ENCODE peak calls at places on chromosomes 4 and X, in four cellular contexts. Y is cardiac muscle cell, I is B cell, C is bronchial epithelial cell. W is an unnamed sample.

GRCh38 chr4:64895031-64895430 is 485.8 kb upstream of the TECRL start:
- DNase-seq in Y (no peak), I (no peak), C (no peak), W (no peak)

GRCh38 chrX:72304877-72305276 is 837 bp downstream of the CITED1 start:
- DNase-seq in I (no peak), Y (peak), C (no peak), W (no peak)

GRCh38 chr4:74632634-74633033 is 161.7 kb downstream of the BTC start:
- DNase-seq in I (no peak), C (peak), Y (no peak), W (no peak)

GRCh38 chr4:2805712-2806391 is 13.0 kb downstream of the SH3BP2 start:
- DNase-seq in C (peak), I (no peak), Y (no peak), W (no peak)

GRCh38 chrX:107738272-107738671 is 37.3 kb downstream of the TSC22D3 start:
- DNase-seq in I (no peak), C (no peak), Y (no peak), W (no peak)

GRCh38 chr4:184801781-184802180 is 24.0 kb downstream of the ACSL1 start:
- DNase-seq in I (no peak), Y (no peak), C (peak), W (no peak)

GRCh38 chr4:176945314-176945713 is 152.6 kb upstream of the VEGFC start:
- DNase-seq in Y (no peak), C (no peak), I (no peak), W (no peak)

GRCh38 chrX:98299785-98300184 is 1416.1 kb downstream of the RPA4 start:
- DNase-seq in I (no peak), Y (no peak), C (peak), W (no peak)

GRCh38 chr4:83234902-83235644 is 49.5 kb downstream of the COQ2 start:
- DNase-seq in I (no peak), Y (no peak), C (peak), W (no peak)

GRCh38 chrX:111386884-111387283 is 25.1 kb downstream of the DCX start:
- DNase-seq in Y (no peak), C (peak), I (no peak), W (no peak)

GRCh38 chrX:120452131-120452530 is 17.0 kb downstream of the LAMP2 start:
- DNase-seq in I (no peak), C (no peak), Y (peak), W (no peak)
- TF ChIP-seq CTCF in I (no peak), C (peak), Y (peak), W (no peak)

GRCh38 chrX:132063862-132064261 is 40.8 kb downstream of the STK26 start:
- DNase-seq in Y (no peak), I (no peak), C (no peak), W (no peak)
- TF ChIP-seq CTCF in Y (no peak), I (no peak), C (no peak), W (no peak)

GRCh38 chr4:55186700-55187099 is 61.3 kb upstream of the KDR start:
- DNase-seq in C (no peak), I (no peak), Y (no peak), W (no peak)
- TF ChIP-seq CTCF in C (no peak), I (no peak), Y (no peak), W (no peak)

GRCh38 chr4:122917731-122918130 is 4.7 kb downstream of the NUDT6 start:
- DNase-seq in C (no peak), Y (no peak), I (no peak), W (no peak)

GRCh38 chr4:122921971-122922876 is at the start of gene NUDT6:
- DNase-seq in Y (peak), I (peak), C (peak), W (peak)

GRCh38 chr4:122921300-122921699 is 1.1 kb downstream of the NUDT6 start:
- DNase-seq in Y (no peak), I (no peak), C (no peak), W (no peak)

GRCh38 chr4:122920473-122920872 is 1.9 kb downstream of the NUDT6 start:
- DNase-seq in Y (no peak), I (no peak), C (no peak), W (no peak)

GRCh38 chr4:122922877-122923511 is 597 bp upstream of the NUDT6 start:
- DNase-seq in I (peak), C (peak), Y (peak), W (peak)
- TF ChIP-seq CTCF in I (no peak), C (no peak), Y (no peak), W (no peak)

DNA sequence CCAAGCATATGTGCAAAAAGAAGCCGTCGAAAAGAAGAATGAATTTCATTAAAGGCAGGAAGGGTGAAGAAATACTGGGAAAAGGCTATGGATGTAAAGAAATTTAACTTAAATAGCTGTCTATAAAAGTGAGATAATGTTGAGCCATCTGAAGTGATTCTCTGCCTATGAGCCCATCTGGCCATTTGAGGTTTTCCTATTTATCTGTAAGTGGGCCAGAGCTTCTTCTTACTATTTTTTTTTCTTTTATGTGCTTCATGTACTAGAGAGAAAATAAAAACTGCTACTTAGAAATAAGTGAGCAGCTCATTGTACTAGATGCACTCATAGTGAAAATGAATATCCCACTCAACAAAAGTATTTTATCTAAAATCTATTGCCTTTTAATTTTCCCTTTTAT is 725.7 kb downstream of the FSTL5 start:
- DNase-seq in C (no peak), I (no peak), Y (no peak), W (no peak)
- TF ChIP-seq CTCF in C (no peak), I (no peak), Y (no peak), W (no peak)

GRCh38 chrX:68945603-68946228 is 116.9 kb downstream of the EFNB1 start:
- DNase-seq in Y (no peak), C (peak), I (no peak), W (no peak)

GRCh38 chrX:68944211-68944610 is 115.4 kb downstream of the EFNB1 start:
- DNase-seq in C (no peak), Y (no peak), I (no peak), W (no peak)

GRCh38 chrX:68942797-68943196 is 114.0 kb downstream of the EFNB1 start:
- DNase-seq in I (no peak), Y (peak), C (no peak), W (no peak)

GRCh38 chrX:68945081-68945602 is 116.3 kb downstream of the EFNB1 start:
- DNase-seq in I (no peak), C (no peak), Y (no peak), W (no peak)

GRCh38 chrX:68947882-68948605 is 119.2 kb downstream of the EFNB1 start:
- DNase-seq in I (no peak), Y (no peak), C (no peak), W (no peak)
- TF ChIP-seq CTCF in I (no peak), Y (no peak), C (no peak), W (no peak)

DNA sequence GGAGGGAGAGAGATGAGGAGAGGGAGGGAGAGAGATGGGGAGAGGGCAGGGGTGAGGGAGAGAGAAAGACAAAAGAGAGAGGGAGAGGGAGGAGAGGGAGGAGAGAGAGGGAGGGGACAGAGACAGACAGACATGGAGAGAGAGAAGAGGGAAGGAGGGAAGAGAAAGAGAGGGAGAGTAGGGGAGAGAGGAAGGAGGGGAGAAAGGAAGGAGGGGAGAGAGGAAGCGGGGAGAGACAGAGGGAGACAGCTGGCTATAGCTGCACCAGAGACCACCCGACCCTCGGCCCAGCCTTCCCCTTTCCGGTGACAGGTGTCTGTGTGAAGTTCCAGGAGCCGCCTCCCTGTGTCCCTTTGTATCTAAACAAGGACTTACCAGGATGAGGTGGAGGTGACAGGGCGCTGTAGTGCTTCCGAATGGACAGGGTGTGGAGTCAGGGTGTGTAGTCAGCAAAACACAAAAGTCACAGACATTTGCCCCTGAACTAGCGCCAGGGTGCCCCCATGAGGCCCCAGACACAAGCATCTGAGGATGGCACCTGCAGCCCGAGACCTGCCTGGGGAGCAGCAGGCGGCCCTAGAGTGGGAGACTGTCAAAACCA is 68.8 kb downstream of the ADRA2C start:
- DNase-seq in Y (no peak), I (no peak), C (no peak), W (no peak)
- TF ChIP-seq CTCF in Y (no peak), I (no peak), C (no peak), W (no peak)

GRCh38 chrX:29231800-29232199 is 644.6 kb downstream of the IL1RAPL1 start:
- DNase-seq in C (peak), I (no peak), Y (no peak), W (no peak)
- TF ChIP-seq CTCF in C (no peak), I (no peak), Y (peak), W (no peak)

W was measured in natural killer cell.